ENCODE peak calls at places on chromosomes 5 and 9, in six cellular contexts. W is left cardiac atrium; C is small intestine; Q is effector memory CD4-positive, alpha-beta T cell; G is right atrium auricular region; N is mesenteric fat pad. A is an unnamed sample.

GRCh38 chr9:122930933-122931850 is at the start of gene ZBTB26:
- DNase-seq in W (peak; percentile 96), C (peak; percentile 97), Q (peak; percentile 84), G (peak; percentile 96), N (peak; percentile 97), A (peak; percentile 96)

GRCh38 chr9:121651295-121652036 is at the start of gene DAB2IP:
- DNase-seq in W (peak; percentile 64), C (peak; percentile 62), Q (no peak), G (no peak), N (no peak), A (peak; percentile 65)

GRCh38 chr9:303502-303901 is 88.8 kb downstream of the DOCK8 start:
- DNase-seq in W (no peak), C (no peak), Q (no peak), G (no peak), N (no peak), A (no peak)

GRCh38 chr9:127832248-127832647 is 22.2 kb downstream of the ENG start:
- DNase-seq in W (no peak), C (no peak), Q (no peak), G (no peak), N (no peak), A (no peak)

GRCh38 chr5:176877793-176878331 is 21.3 kb downstream of the HK3 start:
- DNase-seq in W (no peak), C (no peak), Q (no peak), G (no peak), N (no peak), A (no peak)

GRCh38 chr9:116812231-116813028 is 125.3 kb downstream of the TRIM32 start:
- DNase-seq in W (no peak), C (no peak), Q (no peak), G (no peak), N (no peak), A (no peak)

GRCh38 chr5:17147225-17148120 is 70.0 kb upstream of the BASP1 start:
- DNase-seq in W (no peak), C (no peak), Q (no peak), G (no peak), N (no peak), A (no peak)

GRCh38 chr5:141597814-141598213 is 21.0 kb downstream of the DIAPH1 start:
- DNase-seq in W (no peak), C (no peak), Q (no peak), G (no peak), N (no peak), A (no peak)

GRCh38 chr5:95808013-95808685 is 14.4 kb downstream of the GLRX start:
- DNase-seq in W (no peak), C (peak; percentile 72), Q (no peak), G (peak; percentile 56), N (no peak), A (peak; percentile 74)